ENCODE peak calls at places on chromosomes 12 and 14, in six cellular contexts. G is left colon; I is stimulated activated CD4-positive, alpha-beta T cell treated with anti-CD3 and anti-CD28 coated beads, Interleukin-2, amount 100 ng/mL, for 24 hours; W is omental fat pad; T is neural crest cell; V is Daoy. X is an unnamed sample.
A peak's percentile ranks its signal among the peaks of the same experiment; 100 is the strongest.

GRCh38 chr14:73743431-73743931 is 29.3 kb upstream of the PNMA1 start:
- DNase-seq in T (no peak), W (no peak), V (peak; percentile 30), G (no peak), I (peak; percentile 68), X (no peak)

GRCh38 chr14:69682607-69683263 is 71.3 kb downstream of the SUSD6 start:
- DNase-seq in G (no peak), W (no peak), T (no peak), I (no peak), V (no peak), X (peak; percentile 42)

GRCh38 chr14:74605531-74606223 is 6.4 kb downstream of the LTBP2 start:
- DNase-seq in V (no peak), W (no peak), G (no peak), I (no peak), T (no peak), X (no peak)

GRCh38 chr12:10220398-10221077 is 7.9 kb downstream of the GABARAPL1 start:
- DNase-seq in I (no peak), V (no peak), T (no peak), W (peak; percentile 55), G (peak; percentile 11), X (peak; percentile 80)

GRCh38 chr12:120574106-120574505 is 7.1 kb downstream of the POP5 start:
- DNase-seq in T (no peak), W (no peak), I (no peak), G (no peak), V (no peak), X (no peak)

GRCh38 chr14:38941485-38941884 is 161.6 kb downstream of the SEC23A start:
- DNase-seq in T (no peak), W (no peak), V (no peak), G (no peak), I (no peak), X (no peak)

GRCh38 chr14:90600619-90601018 is 203.8 kb downstream of the CALM1 start:
- DNase-seq in V (no peak), W (no peak), T (no peak), I (no peak), G (no peak), X (no peak)

GRCh38 chr12:88753074-88753473 is 172.8 kb upstream of the KITLG start:
- DNase-seq in W (no peak), G (no peak), I (no peak), V (peak; percentile 44), T (no peak), X (no peak)